ENCODE peak calls at places on chromosomes 13 and 19, in eight cellular contexts. Q is mucosa of descending colon; H is stimulated activated CD4-positive, alpha-beta T cell treated with anti-CD3 and anti-CD28 coated beads, Interleukin-4, amount 100 ng/mL, for 4 hours; V is LNCaP clone FGC; I is EL; O is fibroblast of lung; U is endothelial cell of umbilical vein; C is left ventricle myocardium superior. J is an unnamed sample.

GRCh38 chr19:17615889-17616685 is 60.6 kb downstream of the COLGALT1 start:
- DNase-seq in O (no peak), U (no peak), V (no peak), Q (peak), H (no peak), C (no peak), I (no peak), J (no peak)

GRCh38 chr13:60143775-60144174 is 20.0 kb downstream of the DIAPH3 start:
- DNase-seq in O (no peak), C (no peak), I (no peak), H (no peak), U (peak), Q (no peak), V (no peak), J (no peak)

GRCh38 chr19:14091885-14092462 is 1.4 kb upstream of the SAMD1 start:
- DNase-seq in U (no peak), C (peak), H (no peak), O (no peak), I (no peak), V (no peak), Q (no peak), J (no peak)

GRCh38 chr13:25372275-25373081 is 704 bp downstream of the ATP8A2 start:
- DNase-seq in Q (no peak), V (no peak), O (no peak), C (no peak), U (no peak), H (no peak), I (no peak), J (no peak)

GRCh38 chr19:10921909-10922637 is 6.4 kb downstream of the YIPF2 start:
- DNase-seq in V (no peak), U (no peak), I (no peak), Q (no peak), H (no peak), C (no peak), O (no peak), J (no peak)

GRCh38 chr19:7550987-7551761 is 15.7 kb downstream of the PNPLA6 start:
- DNase-seq in V (peak), U (peak), O (peak), I (peak), Q (peak), C (peak), H (peak), J (peak)

GRCh38 chr13:80131204-80131603 is 209.7 kb downstream of the SPRY2 start:
- DNase-seq in Q (peak), H (no peak), C (peak), U (peak), V (no peak), O (peak), I (peak), J (peak)

GRCh38 chr13:45737571-45738002 is 35.5 kb downstream of the CBY2 start:
- DNase-seq in H (no peak), V (no peak), Q (no peak), O (no peak), I (no peak), U (no peak), C (no peak), J (no peak)

GRCh38 chr13:20142927-20143480 is 17.8 kb downstream of the GJA3 start:
- DNase-seq in C (no peak), H (no peak), V (no peak), U (no peak), I (no peak), O (no peak), Q (no peak), J (no peak)

GRCh38 chr13:65892859-65893258 is 1337.3 kb downstream of the PCDH9 start:
- DNase-seq in Q (no peak), O (no peak), H (no peak), U (peak), C (no peak), V (no peak), I (no peak), J (no peak)

GRCh38 chr19:54893406-54893805 is 12.5 kb upstream of the NCR1 start:
- DNase-seq in C (no peak), I (no peak), Q (no peak), U (no peak), H (no peak), O (no peak), V (no peak), J (no peak)

GRCh38 chr13:26529441-26529840 is 28.0 kb upstream of the WASF3 start:
- DNase-seq in H (peak), O (peak), I (peak), Q (no peak), U (peak), V (peak), C (peak), J (peak)

GRCh38 chr19:39254539-39255345 is 6.1 kb upstream of the IFNL4 start:
- DNase-seq in I (no peak), Q (no peak), C (no peak), V (no peak), O (no peak), H (no peak), U (no peak), J (no peak)

GRCh38 chr13:107642841-107643240 is 572.5 kb downstream of the LIG4 start:
- DNase-seq in C (no peak), Q (no peak), I (no peak), U (no peak), H (no peak), O (peak), V (no peak), J (no peak)

GRCh38 chr19:12783849-12784393 is 7.4 kb upstream of the JUNB start:
- DNase-seq in C (peak), U (no peak), V (no peak), H (no peak), I (peak), O (no peak), Q (peak), J (peak)

GRCh38 chr13:34156841-34157365 is 339.0 kb downstream of the RFC3 start:
- DNase-seq in H (peak), O (peak), C (peak), I (peak), U (peak), V (no peak), Q (peak), J (peak)

GRCh38 chr19:2282062-2282861 is at the start of gene PEAK3:
- DNase-seq in C (peak), V (no peak), I (peak), Q (peak), U (peak), O (peak), H (no peak), J (peak)

GRCh38 chr13:71828117-71828516 is 38.9 kb downstream of the DACH1 start:
- DNase-seq in U (peak), V (no peak), Q (no peak), C (no peak), O (no peak), H (no peak), I (no peak), J (no peak)

GRCh38 chr13:94478913-94479312 is 569 bp downstream of the DCT start:
- DNase-seq in C (no peak), O (no peak), I (no peak), V (no peak), Q (no peak), H (no peak), U (no peak), J (no peak)

GRCh38 chr19:7224995-7225394 is 69.2 kb downstream of the INSR start:
- DNase-seq in Q (no peak), U (no peak), V (no peak), H (no peak), O (no peak), I (no peak), C (no peak), J (no peak)

GRCh38 chr19:1390594-1391423 is 7.1 kb downstream of the NDUFS7 start:
- DNase-seq in U (no peak), Q (no peak), I (no peak), C (no peak), O (no peak), H (no peak), V (no peak), J (no peak)

GRCh38 chr19:11018179-11018578 is 57.3 kb downstream of the SMARCA4 start:
- DNase-seq in U (no peak), V (no peak), Q (no peak), O (no peak), C (no peak), H (no peak), I (no peak), J (no peak)

GRCh38 chr13:79492918-79493594 is 12.1 kb downstream of the NDFIP2 start:
- DNase-seq in H (no peak), U (no peak), I (no peak), C (no peak), V (no peak), O (no peak), Q (no peak), J (no peak)

GRCh38 chr13:48110930-48111721 is 16.2 kb upstream of the MED4 start:
- DNase-seq in C (peak), U (peak), O (peak), I (no peak), V (no peak), Q (no peak), H (no peak), J (peak)